ENCODE peak calls at places on chromosomes 3 and 15, in seven cellular contexts. B, F, G, E, H, D and J are unnamed samples.

GRCh38 chr3:156161172-156161571 is 40.8 kb downstream of the KCNAB1 start:
- DNase-seq in E (no peak), D (no peak), H (no peak), F (no peak), G (no peak), B (no peak), J (peak; percentile 61)

GRCh38 chr3:115239717-115240116 is 92.6 kb upstream of the ZBTB20 start:
- DNase-seq in H (peak; percentile 21), F (no peak), B (peak; percentile 95), D (peak; percentile 78), E (no peak), G (no peak), J (peak; percentile 99)

GRCh38 chr15:72827216-72827615 is 43.7 kb upstream of the ADPGK start:
- DNase-seq in B (peak; percentile 4), F (no peak), H (peak; percentile 48), D (peak; percentile 20), E (no peak), G (no peak), J (peak; percentile 10)

GRCh38 chr15:43977072-43977884 is 150.5 kb downstream of the WDR76 start:
- DNase-seq in H (no peak), F (no peak), D (no peak), B (peak; percentile 9), G (no peak), E (peak; percentile 55), J (peak; percentile 12)

GRCh38 chr3:17798000-17798399 is 55.6 kb upstream of the TBC1D5 start:
- DNase-seq in D (no peak), G (no peak), E (no peak), B (no peak), F (no peak), H (peak; percentile 22), J (no peak)

GRCh38 chr3:67090472-67090871 is 92.4 kb downstream of the KBTBD8 start:
- DNase-seq in G (no peak), E (no peak), B (peak; percentile 70), D (no peak), H (no peak), F (no peak), J (peak; percentile 73)

GRCh38 chr15:52514482-52514881 is 14.2 kb downstream of the MYO5A start:
- DNase-seq in E (no peak), H (no peak), D (no peak), B (peak; percentile 80), G (no peak), F (no peak), J (no peak)

GRCh38 chr15:70964058-70964457 is 71.4 kb downstream of the LRRC49 start:
- DNase-seq in F (no peak), B (no peak), D (no peak), G (no peak), E (no peak), H (no peak), J (no peak)

GRCh38 chr3:24830230-24831152 is 335.8 kb upstream of the THRB start:
- DNase-seq in H (peak; percentile 73), F (no peak), B (no peak), G (peak; percentile 30), E (no peak), D (no peak), J (no peak)

GRCh38 chr3:134474956-134475355 is 10.8 kb downstream of the ANAPC13 start:
- DNase-seq in D (no peak), E (no peak), H (no peak), F (no peak), G (no peak), B (no peak), J (no peak)

GRCh38 chr3:162072656-162073055 is 576.0 kb downstream of the OTOL1 start:
- DNase-seq in G (no peak), F (no peak), D (no peak), H (no peak), E (no peak), B (no peak), J (no peak)

GRCh38 chr3:134291300-134292254 is 40.9 kb upstream of the RYK start:
- DNase-seq in D (no peak), G (no peak), B (no peak), E (no peak), H (no peak), F (no peak), J (peak; percentile 81)

GRCh38 chr3:117512975-117513374 is 803.4 kb downstream of the TUSC7 start:
- DNase-seq in G (no peak), F (no peak), H (no peak), D (no peak), E (no peak), B (no peak), J (no peak)

GRCh38 chr3:172520332-172520831 is 2.8 kb downstream of the TNFSF10 start:
- DNase-seq in E (no peak), G (no peak), D (no peak), H (no peak), B (peak; percentile 95), F (no peak), J (peak; percentile 97)

GRCh38 chr3:44509393-44509921 is 32.0 kb upstream of the ZNF445 start:
- DNase-seq in D (no peak), G (no peak), H (peak; percentile 46), B (no peak), E (no peak), F (no peak), J (peak; percentile 17)

GRCh38 chr3:46877671-46878125 is at the start of gene PTH1R:
- DNase-seq in E (no peak), D (no peak), H (no peak), B (no peak), G (no peak), F (no peak), J (no peak)

GRCh38 chr3:56862352-56863062 is 60.8 kb upstream of the ARHGEF3 start:
- DNase-seq in G (no peak), B (peak; percentile 53), H (no peak), D (peak; percentile 23), F (no peak), E (no peak), J (peak; percentile 87)

GRCh38 chr15:79403501-79403900 is 28.6 kb upstream of the MINAR1 start:
- DNase-seq in D (no peak), H (no peak), G (no peak), E (no peak), B (peak; percentile 15), F (no peak), J (no peak)

GRCh38 chr15:27427386-27427785 is 456.4 kb downstream of the GABRG3 start:
- DNase-seq in G (no peak), D (no peak), B (no peak), E (no peak), H (no peak), F (no peak), J (no peak)

GRCh38 chr3:37279858-37280257 is 105.5 kb upstream of the LRRFIP2 start:
- DNase-seq in D (no peak), E (no peak), G (no peak), F (no peak), B (no peak), H (no peak), J (no peak)

GRCh38 chr15:66105286-66105984 is 148.1 kb downstream of the MEGF11 start:
- DNase-seq in E (no peak), H (peak; percentile 60), B (no peak), G (no peak), D (no peak), F (no peak), J (no peak)

GRCh38 chr15:92883643-92884458 is 16.3 kb upstream of the CHD2 start:
- DNase-seq in G (no peak), H (no peak), D (no peak), E (no peak), B (peak; percentile 29), F (no peak), J (peak; percentile 40)

GRCh38 chr15:85826756-85827515 is 32.2 kb upstream of the KLHL25 start:
- DNase-seq in G (no peak), H (no peak), F (no peak), E (no peak), B (no peak), D (no peak), J (no peak)

GRCh38 chr3:127373701-127374625 is 86.1 kb upstream of the PRR20G start:
- DNase-seq in H (peak; percentile 68), D (no peak), F (no peak), E (peak; percentile 14), G (peak; percentile 37), B (no peak), J (peak; percentile 4)

GRCh38 chr3:106570426-106570825 is 701.6 kb upstream of the CBLB start:
- DNase-seq in G (no peak), E (no peak), H (no peak), D (no peak), F (no peak), B (no peak), J (no peak)

GRCh38 chr15:44296625-44297524 is 8.4 kb downstream of the GOLM2 start:
- DNase-seq in E (no peak), D (no peak), H (no peak), B (peak; percentile 77), G (no peak), F (no peak), J (peak; percentile 58)

GRCh38 chr3:127159547-127159946 is 33.4 kb upstream of the PRR23E start:
- DNase-seq in D (no peak), B (no peak), G (no peak), F (no peak), E (no peak), H (peak; percentile 91), J (no peak)

GRCh38 chr3:195750797-195751520 is 30.2 kb downstream of the MUC20 start:
- DNase-seq in E (no peak), F (no peak), D (no peak), G (no peak), H (no peak), B (no peak), J (no peak)

GRCh38 chr3:15527031-15527459 is 5.5 kb upstream of the COLQ start:
- DNase-seq in G (no peak), B (no peak), D (no peak), H (peak; percentile 67), E (no peak), F (no peak), J (no peak)

GRCh38 chr3:126179825-126180476 is 435 bp downstream of the ALDH1L1 start:
- DNase-seq in D (no peak), E (no peak), G (no peak), F (no peak), B (peak; percentile 15), H (peak; percentile 73), J (no peak)

GRCh38 chr3:45479627-45480026 is 91.3 kb downstream of the LARS2 start:
- DNase-seq in E (no peak), G (no peak), D (no peak), H (no peak), B (peak; percentile 89), F (no peak), J (peak; percentile 82)

GRCh38 chr15:52217186-52217585 is 26.0 kb upstream of the GNB5 start:
- DNase-seq in G (peak; percentile 65), F (no peak), B (peak; percentile 58), D (no peak), E (no peak), H (peak; percentile 67), J (no peak)

GRCh38 chr15:67174864-67175573 is 79.4 kb downstream of the AAGAB start:
- DNase-seq in G (peak; percentile 44), D (no peak), B (peak; percentile 99), E (no peak), F (no peak), H (no peak), J (peak; percentile 39)

GRCh38 chr15:40100133-40100946 is 8.3 kb downstream of the BMF start:
- DNase-seq in H (no peak), G (no peak), D (no peak), F (no peak), B (no peak), E (no peak), J (no peak)

GRCh38 chr15:40618023-40618422 is 24.0 kb downstream of the KNL1 start:
- DNase-seq in D (no peak), G (no peak), E (no peak), F (no peak), B (no peak), H (no peak), J (no peak)

GRCh38 chr15:40850576-40851112 is 6.8 kb downstream of the SPINT1 start:
- DNase-seq in H (peak; percentile 38), F (no peak), B (no peak), D (no peak), G (no peak), E (no peak), J (no peak)